ENCODE peak calls at places on chromosomes 5 and 9, in eight cellular contexts. One of them, this sample, is unnamed.
A peak's percentile ranks its signal among the peaks of the same experiment; 100 is the strongest.

GRCh38 chr5:43642428-43642827 is 39.4 kb downstream of the NNT start:
- DNase-seq in stomach: no peak
- DNase-seq in spleen: no peak
- DNase-seq in Peyer's patch: no peak
- DNase-seq in AG04450: no peak
- DNase-seq in cardiac muscle cell: no peak
- DNase-seq in pancreas: no peak
- DNase-seq in transverse colon: no peak
- DNase-seq in this sample: no peak

GRCh38 chr5:53027913-53028312 is 38.8 kb downstream of the ITGA2 start:
- DNase-seq in stomach: peak; percentile 68
- DNase-seq in spleen: no peak
- DNase-seq in Peyer's patch: no peak
- DNase-seq in AG04450: no peak
- DNase-seq in cardiac muscle cell: peak; percentile 77
- DNase-seq in pancreas: no peak
- DNase-seq in transverse colon: no peak
- DNase-seq in this sample: no peak

GRCh38 chr5:135349886-135350285 is 49.1 kb downstream of the MACROH2A1 start:
- DNase-seq in stomach: no peak
- DNase-seq in spleen: no peak
- DNase-seq in Peyer's patch: no peak
- DNase-seq in AG04450: no peak
- DNase-seq in cardiac muscle cell: no peak
- DNase-seq in pancreas: no peak
- DNase-seq in transverse colon: no peak
- DNase-seq in this sample: no peak

GRCh38 chr5:42274913-42275312 is 148.3 kb upstream of the GHR start:
- DNase-seq in stomach: no peak
- DNase-seq in spleen: no peak
- DNase-seq in Peyer's patch: no peak
- DNase-seq in AG04450: no peak
- DNase-seq in cardiac muscle cell: no peak
- DNase-seq in pancreas: no peak
- DNase-seq in transverse colon: no peak
- DNase-seq in this sample: no peak

GRCh38 chr5:113512341-113512740 is 1.2 kb upstream of the YTHDC2 start:
- DNase-seq in stomach: no peak
- DNase-seq in spleen: no peak
- DNase-seq in Peyer's patch: no peak
- DNase-seq in AG04450: no peak
- DNase-seq in cardiac muscle cell: no peak
- DNase-seq in pancreas: no peak
- DNase-seq in transverse colon: no peak
- DNase-seq in this sample: no peak

GRCh38 chr9:89153618-89154017 is 25.0 kb downstream of the SHC3 start:
- DNase-seq in stomach: no peak
- DNase-seq in spleen: no peak
- DNase-seq in Peyer's patch: no peak
- DNase-seq in AG04450: no peak
- DNase-seq in cardiac muscle cell: peak; percentile 61
- DNase-seq in pancreas: no peak
- DNase-seq in transverse colon: no peak
- DNase-seq in this sample: no peak

GRCh38 chr9:37025381-37026084 is 8.5 kb downstream of the PAX5 start:
- DNase-seq in stomach: no peak
- DNase-seq in spleen: no peak
- DNase-seq in Peyer's patch: no peak
- DNase-seq in AG04450: no peak
- DNase-seq in cardiac muscle cell: no peak
- DNase-seq in pancreas: no peak
- DNase-seq in transverse colon: no peak
- DNase-seq in this sample: no peak

GRCh38 chr9:131774636-131775035 is 34.8 kb upstream of the RAPGEF1 start:
- DNase-seq in stomach: no peak
- DNase-seq in spleen: no peak
- DNase-seq in Peyer's patch: no peak
- DNase-seq in AG04450: no peak
- DNase-seq in cardiac muscle cell: no peak
- DNase-seq in pancreas: no peak
- DNase-seq in transverse colon: no peak
- DNase-seq in this sample: no peak

GRCh38 chr9:133113163-133113927 is 7.7 kb downstream of the RALGDS start:
- DNase-seq in stomach: no peak
- DNase-seq in spleen: peak; percentile 84
- DNase-seq in Peyer's patch: peak; percentile 79
- DNase-seq in AG04450: no peak
- DNase-seq in cardiac muscle cell: peak; percentile 57
- DNase-seq in pancreas: peak; percentile 37
- DNase-seq in transverse colon: no peak
- DNase-seq in this sample: no peak

GRCh38 chr5:173302546-173303155 is 25.6 kb downstream of the STC2 start:
- DNase-seq in stomach: no peak
- DNase-seq in spleen: no peak
- DNase-seq in Peyer's patch: no peak
- DNase-seq in AG04450: no peak
- DNase-seq in cardiac muscle cell: peak; percentile 43
- DNase-seq in pancreas: no peak
- DNase-seq in transverse colon: no peak
- DNase-seq in this sample: no peak

GRCh38 chr5:83844320-83845068 is 123.8 kb upstream of the HAPLN1 start:
- DNase-seq in stomach: no peak
- DNase-seq in spleen: no peak
- DNase-seq in Peyer's patch: no peak
- DNase-seq in AG04450: peak; percentile 23
- DNase-seq in cardiac muscle cell: peak; percentile 98
- DNase-seq in pancreas: no peak
- DNase-seq in transverse colon: peak; percentile 11
- DNase-seq in this sample: no peak

GRCh38 chr9:18829066-18829465 is 203.9 kb downstream of the SAXO1 start:
- DNase-seq in stomach: no peak
- DNase-seq in spleen: no peak
- DNase-seq in Peyer's patch: no peak
- DNase-seq in AG04450: no peak
- DNase-seq in cardiac muscle cell: no peak
- DNase-seq in pancreas: no peak
- DNase-seq in transverse colon: no peak
- DNase-seq in this sample: no peak

GRCh38 chr5:3060283-3060682 is 308.8 kb upstream of the IRX2 start:
- DNase-seq in stomach: no peak
- DNase-seq in spleen: no peak
- DNase-seq in Peyer's patch: no peak
- DNase-seq in AG04450: no peak
- DNase-seq in cardiac muscle cell: no peak
- DNase-seq in pancreas: no peak
- DNase-seq in transverse colon: no peak
- DNase-seq in this sample: no peak

GRCh38 chr9:100700689-100701318 is 122.9 kb downstream of the CAVIN4 start:
- DNase-seq in stomach: no peak
- DNase-seq in spleen: no peak
- DNase-seq in Peyer's patch: no peak
- DNase-seq in AG04450: no peak
- DNase-seq in cardiac muscle cell: peak; percentile 54
- DNase-seq in pancreas: peak; percentile 31
- DNase-seq in transverse colon: no peak
- DNase-seq in this sample: no peak

GRCh38 chr5:154786414-154786813 is 31.2 kb downstream of the LARP1 start:
- DNase-seq in stomach: no peak
- DNase-seq in spleen: no peak
- DNase-seq in Peyer's patch: no peak
- DNase-seq in AG04450: no peak
- DNase-seq in cardiac muscle cell: peak; percentile 37
- DNase-seq in pancreas: no peak
- DNase-seq in transverse colon: no peak
- DNase-seq in this sample: no peak

GRCh38 chr5:68839019-68839552 is 254.7 kb upstream of the SLC30A5 start:
- DNase-seq in stomach: no peak
- DNase-seq in spleen: no peak
- DNase-seq in Peyer's patch: no peak
- DNase-seq in AG04450: no peak
- DNase-seq in cardiac muscle cell: peak; percentile 16
- DNase-seq in pancreas: no peak
- DNase-seq in transverse colon: no peak
- DNase-seq in this sample: no peak

GRCh38 chr5:66653380-66653779 is 57.2 kb downstream of the MAST4 start:
- DNase-seq in stomach: no peak
- DNase-seq in spleen: no peak
- DNase-seq in Peyer's patch: no peak
- DNase-seq in AG04450: no peak
- DNase-seq in cardiac muscle cell: peak; percentile 56
- DNase-seq in pancreas: no peak
- DNase-seq in transverse colon: no peak
- DNase-seq in this sample: no peak

GRCh38 chr9:113261917-113262671 is 13.3 kb downstream of the CDC26 start:
- DNase-seq in stomach: no peak
- DNase-seq in spleen: no peak
- DNase-seq in Peyer's patch: no peak
- DNase-seq in AG04450: no peak
- DNase-seq in cardiac muscle cell: no peak
- DNase-seq in pancreas: no peak
- DNase-seq in transverse colon: no peak
- DNase-seq in this sample: no peak

GRCh38 chr9:113254991-113255390 is 20.4 kb downstream of the CDC26 start:
- DNase-seq in stomach: no peak
- DNase-seq in spleen: no peak
- DNase-seq in Peyer's patch: no peak
- DNase-seq in AG04450: no peak
- DNase-seq in cardiac muscle cell: no peak
- DNase-seq in pancreas: no peak
- DNase-seq in transverse colon: no peak
- DNase-seq in this sample: no peak

GRCh38 chr9:113255431-113255830 is 19.9 kb downstream of the CDC26 start:
- DNase-seq in stomach: no peak
- DNase-seq in spleen: no peak
- DNase-seq in Peyer's patch: no peak
- DNase-seq in AG04450: no peak
- DNase-seq in cardiac muscle cell: no peak
- DNase-seq in pancreas: no peak
- DNase-seq in transverse colon: no peak
- DNase-seq in this sample: no peak

GRCh38 chr9:113257863-113258262 is 17.5 kb downstream of the CDC26 start:
- DNase-seq in stomach: no peak
- DNase-seq in spleen: no peak
- DNase-seq in Peyer's patch: no peak
- DNase-seq in AG04450: no peak
- DNase-seq in cardiac muscle cell: no peak
- DNase-seq in pancreas: no peak
- DNase-seq in transverse colon: no peak
- DNase-seq in this sample: no peak

GRCh38 chr9:113258282-113258681 is 17.1 kb downstream of the CDC26 start:
- DNase-seq in stomach: no peak
- DNase-seq in spleen: no peak
- DNase-seq in Peyer's patch: no peak
- DNase-seq in AG04450: no peak
- DNase-seq in cardiac muscle cell: no peak
- DNase-seq in pancreas: no peak
- DNase-seq in transverse colon: no peak
- DNase-seq in this sample: no peak
- H3K4me3 ChIP-seq in stomach: no peak overlapping the region
- H3K4me3 ChIP-seq in spleen: no peak overlapping the region
- H3K4me3 ChIP-seq in Peyer's patch: no peak overlapping the region
- H3K4me3 ChIP-seq in AG04450: no peak overlapping the region
- H3K4me3 ChIP-seq in cardiac muscle cell: no peak overlapping the region
- H3K4me3 ChIP-seq in pancreas: no peak overlapping the region
- H3K4me3 ChIP-seq in transverse colon: no peak overlapping the region
- H3K4me3 ChIP-seq in this sample: no peak overlapping the region

GRCh38 chr5:171437286-171437821 is 17.9 kb downstream of the FGF18 start:
- DNase-seq in stomach: peak; percentile 36
- DNase-seq in spleen: no peak
- DNase-seq in Peyer's patch: no peak
- DNase-seq in AG04450: no peak
- DNase-seq in cardiac muscle cell: no peak
- DNase-seq in pancreas: peak; percentile 92
- DNase-seq in transverse colon: no peak
- DNase-seq in this sample: no peak
- TF ChIP-seq CTCF in stomach: no peak
- TF ChIP-seq CTCF in spleen: no peak
- TF ChIP-seq CTCF in Peyer's patch: no peak
- TF ChIP-seq CTCF in AG04450: peak; percentile 23
- TF ChIP-seq CTCF in cardiac muscle cell: no peak
- TF ChIP-seq CTCF in pancreas: no peak
- TF ChIP-seq CTCF in transverse colon: no peak
- TF ChIP-seq CTCF in this sample: no peak

GRCh38 chr5:6578676-6579343 is 54.0 kb downstream of the NSUN2 start:
- DNase-seq in stomach: no peak
- DNase-seq in spleen: no peak
- DNase-seq in Peyer's patch: no peak
- DNase-seq in AG04450: no peak
- DNase-seq in cardiac muscle cell: no peak
- DNase-seq in pancreas: no peak
- DNase-seq in transverse colon: no peak
- DNase-seq in this sample: no peak

GRCh38 chr5:6579535-6579934 is 53.3 kb downstream of the NSUN2 start:
- DNase-seq in stomach: no peak
- DNase-seq in spleen: no peak
- DNase-seq in Peyer's patch: no peak
- DNase-seq in AG04450: no peak
- DNase-seq in cardiac muscle cell: no peak
- DNase-seq in pancreas: no peak
- DNase-seq in transverse colon: no peak
- DNase-seq in this sample: no peak

GRCh38 chr5:6574537-6574936 is 58.3 kb downstream of the NSUN2 start:
- DNase-seq in stomach: no peak
- DNase-seq in spleen: no peak
- DNase-seq in Peyer's patch: no peak
- DNase-seq in AG04450: no peak
- DNase-seq in cardiac muscle cell: no peak
- DNase-seq in pancreas: no peak
- DNase-seq in transverse colon: no peak
- DNase-seq in this sample: no peak

GRCh38 chr5:6574111-6574510 is 58.7 kb downstream of the NSUN2 start:
- DNase-seq in stomach: no peak
- DNase-seq in spleen: no peak
- DNase-seq in Peyer's patch: no peak
- DNase-seq in AG04450: no peak
- DNase-seq in cardiac muscle cell: no peak
- DNase-seq in pancreas: no peak
- DNase-seq in transverse colon: no peak
- DNase-seq in this sample: no peak

GRCh38 chr5:6576861-6577501 is 55.9 kb downstream of the NSUN2 start:
- DNase-seq in stomach: no peak
- DNase-seq in spleen: no peak
- DNase-seq in Peyer's patch: no peak
- DNase-seq in AG04450: peak; percentile 13
- DNase-seq in cardiac muscle cell: peak; percentile 68
- DNase-seq in pancreas: no peak
- DNase-seq in transverse colon: no peak
- DNase-seq in this sample: no peak
- H3K27ac ChIP-seq in stomach: no peak overlapping the region
- H3K27ac ChIP-seq in spleen: no peak overlapping the region
- H3K27ac ChIP-seq in Peyer's patch: no peak overlapping the region
- H3K27ac ChIP-seq in AG04450: no peak overlapping the region
- H3K27ac ChIP-seq in cardiac muscle cell: no peak overlapping the region
- H3K27ac ChIP-seq in pancreas: no peak overlapping the region
- H3K27ac ChIP-seq in transverse colon: no peak overlapping the region
- H3K27ac ChIP-seq in this sample: no peak overlapping the region

DNA sequence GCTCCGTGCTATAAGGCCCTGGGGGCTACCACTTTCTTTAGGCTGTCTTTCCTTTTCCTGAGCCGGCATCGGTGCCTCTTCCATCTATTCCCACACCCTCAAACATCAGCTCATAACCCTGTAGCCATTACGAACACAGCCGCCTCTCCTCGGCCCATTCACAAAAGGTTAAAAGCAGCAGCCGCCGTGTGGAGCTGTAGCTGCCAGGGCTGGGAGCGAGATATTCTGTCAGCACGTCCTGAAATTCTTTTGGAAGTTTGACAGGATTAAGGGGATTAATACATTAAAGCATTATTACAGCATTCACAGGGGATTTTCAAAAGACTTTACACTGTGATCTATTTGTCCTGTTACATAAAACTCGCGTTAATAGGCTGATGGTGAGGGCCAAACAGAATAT is 428.2 kb downstream of the CDK5RAP2 start:
- DNase-seq in stomach: no peak
- DNase-seq in spleen: no peak
- DNase-seq in Peyer's patch: no peak
- DNase-seq in AG04450: no peak
- DNase-seq in cardiac muscle cell: no peak
- DNase-seq in pancreas: no peak
- DNase-seq in transverse colon: no peak
- DNase-seq in this sample: no peak
- H3K4me3 ChIP-seq in stomach: no peak overlapping the region
- H3K4me3 ChIP-seq in spleen: no peak overlapping the region
- H3K4me3 ChIP-seq in Peyer's patch: no peak overlapping the region
- H3K4me3 ChIP-seq in AG04450: no peak overlapping the region
- H3K4me3 ChIP-seq in cardiac muscle cell: no peak overlapping the region
- H3K4me3 ChIP-seq in pancreas: no peak overlapping the region
- H3K4me3 ChIP-seq in transverse colon: no peak overlapping the region
- H3K4me3 ChIP-seq in this sample: no peak overlapping the region